ENCODE peak calls at places on chromosomes 5 and 9, in eight cellular contexts. One of them, this sample, is unnamed.
A peak's percentile ranks its signal among the peaks of the same experiment; 100 is the strongest.

GRCh38 chr9:134863306-134863902 is 17.2 kb upstream of the FCN2 start:
- DNase-seq in non-pigmented ciliary epithelial cell: no peak
- DNase-seq in endothelial cell: no peak
- DNase-seq in EL: no peak
- DNase-seq in activated effector memory CD4-positive, alpha-beta T cell treated with Interleukin-2 at 50 U/mL for 16 hours: no peak
- DNase-seq in SW 1271: no peak
- DNase-seq in HEK293T: no peak
- DNase-seq in left cardiac atrium: no peak
- DNase-seq in this sample: no peak

GRCh38 chr5:171484460-171484899 is 65.0 kb downstream of the FGF18 start:
- DNase-seq in left cardiac atrium: peak; percentile 45
- DNase-seq in EL: peak; percentile 32
- DNase-seq in SW 1271: no peak
- DNase-seq in activated effector memory CD4-positive, alpha-beta T cell treated with Interleukin-2 at 50 U/mL for 16 hours: peak; percentile 18
- DNase-seq in endothelial cell: peak; percentile 40
- DNase-seq in non-pigmented ciliary epithelial cell: no peak
- DNase-seq in HEK293T: peak; percentile 73
- DNase-seq in this sample: peak; percentile 39

GRCh38 chr5:29161399-29161798 is 2032.1 kb upstream of the CDH6 start:
- DNase-seq in EL: no peak
- DNase-seq in HEK293T: no peak
- DNase-seq in activated effector memory CD4-positive, alpha-beta T cell treated with Interleukin-2 at 50 U/mL for 16 hours: no peak
- DNase-seq in SW 1271: no peak
- DNase-seq in non-pigmented ciliary epithelial cell: no peak
- DNase-seq in endothelial cell: no peak
- DNase-seq in left cardiac atrium: no peak
- DNase-seq in this sample: no peak

GRCh38 chr5:15489571-15490235 is 10.3 kb upstream of the FBXL7 start:
- DNase-seq in activated effector memory CD4-positive, alpha-beta T cell treated with Interleukin-2 at 50 U/mL for 16 hours: no peak
- DNase-seq in SW 1271: no peak
- DNase-seq in left cardiac atrium: peak; percentile 45
- DNase-seq in HEK293T: no peak
- DNase-seq in endothelial cell: no peak
- DNase-seq in non-pigmented ciliary epithelial cell: no peak
- DNase-seq in EL: peak; percentile 2
- DNase-seq in this sample: no peak

GRCh38 chr5:160352308-160352707 is 18.1 kb downstream of the C1QTNF2 start:
- DNase-seq in endothelial cell: no peak
- DNase-seq in non-pigmented ciliary epithelial cell: no peak
- DNase-seq in EL: no peak
- DNase-seq in activated effector memory CD4-positive, alpha-beta T cell treated with Interleukin-2 at 50 U/mL for 16 hours: no peak
- DNase-seq in HEK293T: no peak
- DNase-seq in SW 1271: no peak
- DNase-seq in left cardiac atrium: no peak
- DNase-seq in this sample: no peak

GRCh38 chr5:144177548-144177947 is 6.9 kb downstream of the KCTD16 start:
- DNase-seq in endothelial cell: no peak
- DNase-seq in HEK293T: no peak
- DNase-seq in EL: peak; percentile 65
- DNase-seq in activated effector memory CD4-positive, alpha-beta T cell treated with Interleukin-2 at 50 U/mL for 16 hours: no peak
- DNase-seq in left cardiac atrium: no peak
- DNase-seq in SW 1271: no peak
- DNase-seq in non-pigmented ciliary epithelial cell: no peak
- DNase-seq in this sample: no peak

GRCh38 chr5:66894480-66895240 is 298.5 kb downstream of the MAST4 start:
- DNase-seq in activated effector memory CD4-positive, alpha-beta T cell treated with Interleukin-2 at 50 U/mL for 16 hours: no peak
- DNase-seq in SW 1271: no peak
- DNase-seq in left cardiac atrium: no peak
- DNase-seq in endothelial cell: no peak
- DNase-seq in non-pigmented ciliary epithelial cell: no peak
- DNase-seq in EL: no peak
- DNase-seq in HEK293T: no peak
- DNase-seq in this sample: no peak

GRCh38 chr9:128108784-128109709 is 18.5 kb downstream of the PTGES2 start:
- DNase-seq in left cardiac atrium: no peak
- DNase-seq in SW 1271: no peak
- DNase-seq in non-pigmented ciliary epithelial cell: no peak
- DNase-seq in EL: no peak
- DNase-seq in activated effector memory CD4-positive, alpha-beta T cell treated with Interleukin-2 at 50 U/mL for 16 hours: no peak
- DNase-seq in HEK293T: no peak
- DNase-seq in endothelial cell: no peak
- DNase-seq in this sample: no peak

GRCh38 chr5:112637343-112637742 is 100.3 kb upstream of the APC start:
- DNase-seq in EL: no peak
- DNase-seq in non-pigmented ciliary epithelial cell: no peak
- DNase-seq in SW 1271: no peak
- DNase-seq in endothelial cell: no peak
- DNase-seq in activated effector memory CD4-positive, alpha-beta T cell treated with Interleukin-2 at 50 U/mL for 16 hours: no peak
- DNase-seq in HEK293T: no peak
- DNase-seq in left cardiac atrium: no peak
- DNase-seq in this sample: no peak

GRCh38 chr9:92223758-92224157 is 69.7 kb downstream of the IARS1 start:
- DNase-seq in endothelial cell: no peak
- DNase-seq in left cardiac atrium: no peak
- DNase-seq in activated effector memory CD4-positive, alpha-beta T cell treated with Interleukin-2 at 50 U/mL for 16 hours: no peak
- DNase-seq in HEK293T: no peak
- DNase-seq in EL: no peak
- DNase-seq in SW 1271: no peak
- DNase-seq in non-pigmented ciliary epithelial cell: no peak
- DNase-seq in this sample: no peak

GRCh38 chr9:91032056-91032455 is 230.4 kb downstream of the SYK start:
- DNase-seq in SW 1271: no peak
- DNase-seq in activated effector memory CD4-positive, alpha-beta T cell treated with Interleukin-2 at 50 U/mL for 16 hours: no peak
- DNase-seq in HEK293T: no peak
- DNase-seq in endothelial cell: no peak
- DNase-seq in left cardiac atrium: no peak
- DNase-seq in EL: no peak
- DNase-seq in non-pigmented ciliary epithelial cell: no peak
- DNase-seq in this sample: no peak

GRCh38 chr5:39197556-39197955 is 21.8 kb downstream of the FYB1 start:
- DNase-seq in SW 1271: no peak
- DNase-seq in endothelial cell: no peak
- DNase-seq in HEK293T: no peak
- DNase-seq in EL: no peak
- DNase-seq in activated effector memory CD4-positive, alpha-beta T cell treated with Interleukin-2 at 50 U/mL for 16 hours: peak; percentile 54
- DNase-seq in left cardiac atrium: no peak
- DNase-seq in non-pigmented ciliary epithelial cell: no peak
- DNase-seq in this sample: no peak

GRCh38 chr5:93058309-93058708 is 522.7 kb downstream of the NR2F1-AS1 start:
- DNase-seq in EL: peak; percentile 84
- DNase-seq in non-pigmented ciliary epithelial cell: peak; percentile 67
- DNase-seq in HEK293T: no peak
- DNase-seq in endothelial cell: no peak
- DNase-seq in activated effector memory CD4-positive, alpha-beta T cell treated with Interleukin-2 at 50 U/mL for 16 hours: no peak
- DNase-seq in left cardiac atrium: no peak
- DNase-seq in SW 1271: no peak
- DNase-seq in this sample: no peak

GRCh38 chr5:134846641-134846960 is 833 bp downstream of the C5orf24 start:
- DNase-seq in EL: peak; percentile 32
- DNase-seq in left cardiac atrium: no peak
- DNase-seq in non-pigmented ciliary epithelial cell: no peak
- DNase-seq in endothelial cell: no peak
- DNase-seq in HEK293T: no peak
- DNase-seq in activated effector memory CD4-positive, alpha-beta T cell treated with Interleukin-2 at 50 U/mL for 16 hours: no peak
- DNase-seq in SW 1271: no peak
- DNase-seq in this sample: no peak

GRCh38 chr5:132751444-132751843 is 4.2 kb downstream of the CCNI2 start:
- DNase-seq in EL: no peak
- DNase-seq in HEK293T: no peak
- DNase-seq in SW 1271: no peak
- DNase-seq in non-pigmented ciliary epithelial cell: no peak
- DNase-seq in endothelial cell: no peak
- DNase-seq in left cardiac atrium: peak; percentile 62
- DNase-seq in activated effector memory CD4-positive, alpha-beta T cell treated with Interleukin-2 at 50 U/mL for 16 hours: no peak
- DNase-seq in this sample: peak; percentile 76

GRCh38 chr5:16713386-16713928 is 96.7 kb upstream of the RETREG1 start:
- DNase-seq in SW 1271: no peak
- DNase-seq in endothelial cell: peak; percentile 70
- DNase-seq in HEK293T: no peak
- DNase-seq in left cardiac atrium: no peak
- DNase-seq in EL: no peak
- DNase-seq in non-pigmented ciliary epithelial cell: no peak
- DNase-seq in activated effector memory CD4-positive, alpha-beta T cell treated with Interleukin-2 at 50 U/mL for 16 hours: no peak
- DNase-seq in this sample: no peak

GRCh38 chr5:54859321-54859720 is 126.1 kb downstream of the ESM1 start:
- DNase-seq in EL: no peak
- DNase-seq in left cardiac atrium: no peak
- DNase-seq in activated effector memory CD4-positive, alpha-beta T cell treated with Interleukin-2 at 50 U/mL for 16 hours: no peak
- DNase-seq in HEK293T: no peak
- DNase-seq in non-pigmented ciliary epithelial cell: no peak
- DNase-seq in endothelial cell: no peak
- DNase-seq in SW 1271: no peak
- DNase-seq in this sample: no peak

GRCh38 chr5:125612356-125613149 is 810.7 kb upstream of the GRAMD2B start:
- DNase-seq in EL: no peak
- DNase-seq in activated effector memory CD4-positive, alpha-beta T cell treated with Interleukin-2 at 50 U/mL for 16 hours: no peak
- DNase-seq in HEK293T: no peak
- DNase-seq in endothelial cell: no peak
- DNase-seq in left cardiac atrium: no peak
- DNase-seq in non-pigmented ciliary epithelial cell: no peak
- DNase-seq in SW 1271: no peak
- DNase-seq in this sample: no peak

GRCh38 chr9:95574176-95574575 is 57.4 kb upstream of the PTCH1 start:
- DNase-seq in endothelial cell: no peak
- DNase-seq in left cardiac atrium: no peak
- DNase-seq in non-pigmented ciliary epithelial cell: no peak
- DNase-seq in SW 1271: no peak
- DNase-seq in HEK293T: no peak
- DNase-seq in activated effector memory CD4-positive, alpha-beta T cell treated with Interleukin-2 at 50 U/mL for 16 hours: no peak
- DNase-seq in EL: no peak
- DNase-seq in this sample: no peak

GRCh38 chr9:75734802-75735201 is 155.7 kb upstream of the PCSK5 start:
- DNase-seq in non-pigmented ciliary epithelial cell: no peak
- DNase-seq in HEK293T: no peak
- DNase-seq in EL: no peak
- DNase-seq in SW 1271: no peak
- DNase-seq in left cardiac atrium: no peak
- DNase-seq in activated effector memory CD4-positive, alpha-beta T cell treated with Interleukin-2 at 50 U/mL for 16 hours: no peak
- DNase-seq in endothelial cell: no peak
- DNase-seq in this sample: no peak

GRCh38 chr5:112316006-112316405 is 103.1 kb downstream of the EPB41L4A start:
- DNase-seq in left cardiac atrium: no peak
- DNase-seq in SW 1271: no peak
- DNase-seq in HEK293T: no peak
- DNase-seq in non-pigmented ciliary epithelial cell: no peak
- DNase-seq in activated effector memory CD4-positive, alpha-beta T cell treated with Interleukin-2 at 50 U/mL for 16 hours: no peak
- DNase-seq in endothelial cell: no peak
- DNase-seq in EL: no peak
- DNase-seq in this sample: no peak

GRCh38 chr5:37494756-37495155 is 115.6 kb downstream of the WDR70 start:
- DNase-seq in HEK293T: no peak
- DNase-seq in non-pigmented ciliary epithelial cell: no peak
- DNase-seq in SW 1271: no peak
- DNase-seq in EL: peak; percentile 51
- DNase-seq in endothelial cell: no peak
- DNase-seq in activated effector memory CD4-positive, alpha-beta T cell treated with Interleukin-2 at 50 U/mL for 16 hours: no peak
- DNase-seq in left cardiac atrium: no peak
- DNase-seq in this sample: no peak

GRCh38 chr9:132991351-132992300 is 13.1 kb downstream of the GFI1B start:
- DNase-seq in endothelial cell: no peak
- DNase-seq in SW 1271: no peak
- DNase-seq in non-pigmented ciliary epithelial cell: no peak
- DNase-seq in EL: no peak
- DNase-seq in HEK293T: no peak
- DNase-seq in activated effector memory CD4-positive, alpha-beta T cell treated with Interleukin-2 at 50 U/mL for 16 hours: no peak
- DNase-seq in left cardiac atrium: no peak
- DNase-seq in this sample: no peak

GRCh38 chr5:7017004-7017770 is 304.0 kb downstream of the TENT4A start:
- DNase-seq in endothelial cell: no peak
- DNase-seq in non-pigmented ciliary epithelial cell: no peak
- DNase-seq in SW 1271: no peak
- DNase-seq in activated effector memory CD4-positive, alpha-beta T cell treated with Interleukin-2 at 50 U/mL for 16 hours: no peak
- DNase-seq in HEK293T: no peak
- DNase-seq in EL: no peak
- DNase-seq in left cardiac atrium: no peak
- DNase-seq in this sample: no peak

GRCh38 chr5:150757087-150757649 is 1.6 kb downstream of the DCTN4 start:
- DNase-seq in endothelial cell: no peak
- DNase-seq in non-pigmented ciliary epithelial cell: no peak
- DNase-seq in activated effector memory CD4-positive, alpha-beta T cell treated with Interleukin-2 at 50 U/mL for 16 hours: no peak
- DNase-seq in EL: no peak
- DNase-seq in left cardiac atrium: no peak
- DNase-seq in SW 1271: no peak
- DNase-seq in HEK293T: no peak
- DNase-seq in this sample: no peak

This sample was measured in T-helper 2 cell.